ENCODE peak calls at places on chromosomes 3 and 15, in seven cellular contexts. C, Y, V, H, X, J and M are unnamed samples.

GRCh38 chr3:18580268-18580667 is 155.1 kb upstream of the SATB1 start:
- DNase-seq in C (no peak), V (no peak), H (no peak), Y (no peak), X (no peak), J (no peak), M (no peak)

GRCh38 chr3:124883766-124884473 is 3.2 kb downstream of the ITGB5 start:
- DNase-seq in H (peak; percentile 59), X (no peak), V (peak; percentile 36), J (no peak), C (peak; percentile 65), Y (no peak), M (no peak)

GRCh38 chr3:197511130-197511529 is 44.6 kb downstream of the BDH1 start:
- DNase-seq in V (no peak), C (peak; percentile 63), H (peak; percentile 43), Y (no peak), X (no peak), J (no peak), M (no peak)

GRCh38 chr3:178097576-178097975 is 438.7 kb upstream of the KCNMB2 start:
- DNase-seq in J (peak; percentile 51), H (peak; percentile 90), Y (no peak), V (no peak), C (peak; percentile 95), X (no peak), M (no peak)

GRCh38 chr3:157231071-157231470 is 71.1 kb upstream of the CCNL1 start:
- DNase-seq in H (no peak), V (no peak), C (peak; percentile 75), Y (no peak), X (no peak), J (no peak), M (no peak)

GRCh38 chr15:62085740-62086139 is 19.0 kb downstream of the C2CD4A start:
- DNase-seq in X (no peak), C (no peak), Y (no peak), J (no peak), V (no peak), H (no peak), M (peak; percentile 37)

GRCh38 chr15:95636107-95636506 is 694.4 kb upstream of the NR2F2 start:
- DNase-seq in H (no peak), X (no peak), Y (no peak), J (no peak), C (no peak), V (no peak), M (no peak)

GRCh38 chr3:127761101-127761802 is 61.1 kb downstream of the MGLL start:
- DNase-seq in H (no peak), J (no peak), C (no peak), V (no peak), X (no peak), Y (no peak), M (no peak)

GRCh38 chr3:128095222-128095703 is 28.3 kb downstream of the RUVBL1 start:
- DNase-seq in Y (peak; percentile 82), X (peak; percentile 86), C (peak; percentile 83), H (peak; percentile 80), V (peak; percentile 24), J (peak; percentile 94), M (peak; percentile 89)

GRCh38 chr3:71581451-71581980 is 2.0 kb downstream of the FOXP1 start:
- DNase-seq in C (no peak), Y (peak; percentile 46), J (no peak), H (peak; percentile 42), V (no peak), X (peak; percentile 74), M (peak; percentile 65)

GRCh38 chr15:28955160-28955502 is 69.4 kb downstream of the APBA2 start:
- DNase-seq in Y (peak; percentile 11), J (no peak), X (peak; percentile 34), V (no peak), H (peak; percentile 85), C (peak; percentile 69), M (no peak)

GRCh38 chr3:8319935-8320634 is 181.5 kb upstream of the LMCD1 start:
- DNase-seq in J (peak; percentile 17), C (peak; percentile 77), Y (no peak), H (peak; percentile 35), X (no peak), V (no peak), M (peak; percentile 90)

GRCh38 chr3:85912981-85913380 is 954.2 kb downstream of the CADM2 start:
- DNase-seq in V (no peak), J (no peak), Y (no peak), C (peak; percentile 2), H (no peak), X (no peak), M (no peak)

GRCh38 chr3:150293401-150294001 is 114.6 kb upstream of the TSC22D2 start:
- DNase-seq in H (peak; percentile 56), Y (no peak), C (peak; percentile 81), V (no peak), J (peak; percentile 71), X (no peak), M (no peak)

GRCh38 chr3:159451067-159451466 is 537.6 kb upstream of the IL12A start:
- DNase-seq in C (no peak), X (no peak), V (no peak), Y (no peak), H (no peak), J (no peak), M (no peak)

GRCh38 chr3:186359078-186359477 is 3.0 kb downstream of the DGKG start:
- DNase-seq in J (no peak), H (no peak), C (no peak), Y (no peak), X (no peak), V (no peak), M (no peak)

GRCh38 chr15:70826634-70827033 is 27.3 kb downstream of the LARP6 start:
- DNase-seq in V (no peak), J (peak; percentile 6), C (peak; percentile 74), H (peak; percentile 58), X (no peak), Y (no peak), M (no peak)

GRCh38 chr15:50180091-50180490 is 1.9 kb upstream of the SLC27A2 start:
- DNase-seq in V (no peak), X (no peak), Y (no peak), C (no peak), J (no peak), H (no peak), M (no peak)

GRCh38 chr3:19394946-19395345 is 246.6 kb downstream of the KCNH8 start:
- DNase-seq in H (no peak), J (no peak), V (no peak), Y (no peak), C (no peak), X (no peak), M (no peak)

GRCh38 chr3:123122525-123123315 is 55.9 kb downstream of the PDIA5 start:
- DNase-seq in C (peak; percentile 40), Y (no peak), V (no peak), H (peak; percentile 47), J (no peak), X (no peak), M (no peak)

GRCh38 chr3:182259579-182259978 is 533.7 kb upstream of the ATP11B start:
- DNase-seq in H (no peak), V (no peak), Y (peak; percentile 66), X (peak; percentile 54), J (no peak), C (no peak), M (no peak)

GRCh38 chr3:190012314-190012782 is 108.3 kb downstream of the P3H2 start:
- DNase-seq in Y (no peak), V (peak; percentile 36), X (no peak), C (peak; percentile 54), J (peak; percentile 41), H (peak; percentile 61), M (peak; percentile 96)

GRCh38 chr15:63860161-63860954 is 26.6 kb upstream of the HERC1 start:
- DNase-seq in Y (no peak), V (no peak), C (no peak), X (no peak), J (no peak), H (no peak), M (no peak)

GRCh38 chr3:54967586-54968244 is 39.9 kb upstream of the LRTM1 start:
- DNase-seq in H (peak; percentile 69), C (peak; percentile 90), V (no peak), Y (no peak), X (no peak), J (peak; percentile 35), M (no peak)

GRCh38 chr3:142447852-142448315 is at the start of gene XRN1:
- DNase-seq in C (peak; percentile 94), V (peak; percentile 92), J (peak; percentile 97), H (peak; percentile 97), X (peak; percentile 99), Y (peak; percentile 93), M (peak; percentile 95)

GRCh38 chr3:142448424-142448823 is 587 bp upstream of the XRN1 start:
- DNase-seq in Y (no peak), H (no peak), C (peak; percentile 11), V (no peak), J (no peak), X (no peak), M (no peak)

GRCh38 chr3:142444343-142444742 is 3.5 kb downstream of the XRN1 start:
- DNase-seq in V (no peak), J (no peak), C (no peak), Y (no peak), H (no peak), X (no peak), M (no peak)

GRCh38 chr3:142447308-142447851 is 457 bp downstream of the XRN1 start:
- DNase-seq in C (peak; percentile 46), J (peak; percentile 9), X (no peak), V (no peak), Y (no peak), H (peak; percentile 72), M (peak; percentile 56)

GRCh38 chr3:142445816-142446254 is 2.0 kb downstream of the XRN1 start:
- DNase-seq in J (no peak), V (no peak), Y (no peak), H (peak; percentile 56), C (peak; percentile 53), X (no peak), M (no peak)
- H3K9ac ChIP-seq in J (no peak overlapping the region), V (no peak overlapping the region), Y (no peak overlapping the region), H (peak overlapping the region; percentile 100), C (peak overlapping the region; percentile 34), X (no peak overlapping the region), M (no peak overlapping the region)

DNA sequence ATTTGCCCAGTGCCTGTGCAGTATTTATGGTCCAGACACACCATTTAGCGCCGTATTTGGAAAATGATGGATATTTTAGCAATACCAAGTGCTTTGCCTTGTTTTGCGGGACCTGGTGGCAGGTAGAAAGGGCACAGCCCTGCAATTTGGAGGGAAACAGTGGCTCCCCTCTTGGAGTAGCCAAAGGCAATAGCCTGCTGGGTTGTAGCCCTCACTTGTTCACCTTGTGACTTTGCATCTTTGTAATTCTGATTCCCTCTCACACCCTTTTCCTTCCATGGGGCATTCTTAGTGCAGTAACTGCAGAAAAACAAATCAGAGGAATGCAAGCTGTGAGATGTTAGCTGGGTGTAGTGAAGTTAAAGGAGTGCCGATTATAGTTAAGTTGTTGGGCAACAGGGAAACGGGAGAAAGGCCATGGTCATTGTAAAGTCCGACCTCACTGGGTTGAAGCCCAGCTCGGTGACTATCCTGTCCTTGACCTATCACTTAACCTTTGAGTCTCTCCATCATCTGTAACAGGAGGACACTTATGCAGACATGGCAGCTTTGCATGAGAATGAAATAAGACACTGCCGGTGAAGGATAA is 131.0 kb upstream of the KLHL25 start:
- DNase-seq in V (no peak), C (no peak), J (no peak), H (no peak), Y (no peak), X (no peak), M (peak; percentile 21)
- H4K8ac ChIP-seq in V (no peak overlapping the region), C (no peak overlapping the region), J (no peak overlapping the region), H (no peak overlapping the region), Y (no peak overlapping the region), X (no peak overlapping the region), M (no peak overlapping the region)

GRCh38 chr3:42653303-42653559 is 266 bp upstream of the ZBTB47 start:
- DNase-seq in X (no peak), J (no peak), V (no peak), H (peak; percentile 14), Y (no peak), C (no peak), M (no peak)
- H3K9ac ChIP-seq in X (no peak overlapping the region), J (peak overlapping the region; percentile 38), V (peak overlapping the region; percentile 80), H (peak overlapping the region; percentile 92), Y (no peak overlapping the region), C (peak overlapping the region; percentile 85), M (peak overlapping the region; percentile 84)

GRCh38 chr15:58306591-58307312 is 125.0 kb upstream of the LIPC start:
- DNase-seq in H (peak; percentile 18), Y (no peak), X (no peak), C (no peak), J (no peak), V (no peak), M (no peak)
- H4K8ac ChIP-seq in H (no peak overlapping the region), Y (no peak overlapping the region), X (no peak overlapping the region), C (peak overlapping the region; percentile 72), J (no peak overlapping the region), V (no peak overlapping the region), M (no peak overlapping the region)